ENCODE peak calls at places on chromosomes 5 and 9, in nine cellular contexts. D is iPS DF 6.9, Q is aorta, L is mammary epithelial cell, H is right lobe of liver, Z is cardiac muscle cell, U is tibial nerve, S is esophagus squamous epithelium, W is heart right ventricle. E is an unnamed sample.

GRCh38 chr5:68817696-68818695 is 275.8 kb upstream of the SLC30A5 start:
- DNase-seq in D (peak; percentile 52), Q (no peak), L (no peak), H (no peak), Z (no peak), U (no peak), S (no peak), W (no peak), E (no peak)

GRCh38 chr9:133252301-133252776 is 22.7 kb downstream of the ABO start:
- DNase-seq in D (no peak), Q (no peak), L (peak; percentile 19), H (no peak), Z (no peak), U (no peak), S (no peak), W (no peak), E (peak; percentile 89)

GRCh38 chr5:96432245-96433065 is 593 bp downstream of the PCSK1 start:
- DNase-seq in D (no peak), Q (peak; percentile 44), L (no peak), H (no peak), Z (peak; percentile 20), U (no peak), S (no peak), W (no peak), E (no peak)

GRCh38 chr9:131405429-131405828 is 11.5 kb downstream of the PRRC2B start:
- DNase-seq in D (no peak), Q (peak; percentile 51), L (no peak), H (peak; percentile 12), Z (peak; percentile 91), U (no peak), S (no peak), W (peak; percentile 47), E (no peak)

GRCh38 chr9:81772144-81772543 is 82.8 kb upstream of the TLE1 start:
- DNase-seq in D (no peak), Q (no peak), L (no peak), H (no peak), Z (no peak), U (no peak), S (no peak), W (no peak), E (no peak)

GRCh38 chr9:134724231-134724911 is 82.8 kb downstream of the COL5A1 start:
- DNase-seq in D (no peak), Q (no peak), L (no peak), H (no peak), Z (no peak), U (peak; percentile 33), S (no peak), W (peak; percentile 64), E (peak; percentile 60)

GRCh38 chr5:119405444-119405843 is 46.9 kb upstream of the HSD17B4 start:
- DNase-seq in D (no peak), Q (no peak), L (no peak), H (no peak), Z (no peak), U (no peak), S (no peak), W (no peak), E (no peak)

GRCh38 chr5:68352166-68352565 is 136.6 kb downstream of the PIK3R1 start:
- DNase-seq in D (no peak), Q (no peak), L (no peak), H (no peak), Z (no peak), U (no peak), S (no peak), W (no peak), E (no peak)

GRCh38 chr9:135526089-135526729 is 5.0 kb downstream of the LCN1 start:
- DNase-seq in D (no peak), Q (no peak), L (no peak), H (no peak), Z (no peak), U (no peak), S (no peak), W (no peak), E (no peak)

GRCh38 chr9:120294003-120294402 is 286.0 kb downstream of the CDK5RAP2 start:
- DNase-seq in D (no peak), Q (no peak), L (no peak), H (no peak), Z (no peak), U (no peak), S (no peak), W (no peak), E (no peak)

GRCh38 chr5:173629628-173630027 is 13.2 kb upstream of the BOD1 start:
- DNase-seq in D (peak; percentile 37), Q (no peak), L (no peak), H (no peak), Z (no peak), U (no peak), S (no peak), W (no peak), E (no peak)

GRCh38 chr5:73179730-73180129 is 6.7 kb downstream of the TMEM174 start:
- DNase-seq in D (no peak), Q (no peak), L (no peak), H (no peak), Z (no peak), U (no peak), S (no peak), W (no peak), E (no peak)

GRCh38 chr5:2128696-2129340 is 246.1 kb upstream of the IRX4 start:
- DNase-seq in D (no peak), Q (no peak), L (no peak), H (no peak), Z (no peak), U (no peak), S (no peak), W (no peak), E (no peak)

GRCh38 chr9:127336708-127337352 is 60.1 kb upstream of the SLC2A8 start:
- DNase-seq in D (no peak), Q (peak; percentile 84), L (peak; percentile 82), H (no peak), Z (peak; percentile 95), U (peak; percentile 95), S (no peak), W (peak; percentile 60), E (no peak)

GRCh38 chr5:18048449-18048848 is 414.2 kb downstream of the TAF11L14 start:
- DNase-seq in D (no peak), Q (no peak), L (no peak), H (no peak), Z (no peak), U (no peak), S (no peak), W (no peak), E (no peak)

GRCh38 chr9:104993291-104993963 is 65.5 kb upstream of the ABCA1 start:
- DNase-seq in D (no peak), Q (peak; percentile 86), L (no peak), H (peak; percentile 69), Z (peak; percentile 91), U (peak; percentile 76), S (peak; percentile 17), W (peak; percentile 72), E (no peak)

GRCh38 chr5:55223219-55223987 is 3.7 kb downstream of the MCIDAS start:
- DNase-seq in D (no peak), Q (no peak), L (no peak), H (no peak), Z (no peak), U (no peak), S (no peak), W (no peak), E (no peak)
- H3K27me3 ChIP-seq in D (peaks cover 74% of the 10 kb centered on the region), Q (no peaks in the 10 kb centered on the region), L (no peaks in the 10 kb centered on the region), H (peaks cover 75% of the 10 kb centered on the region), Z (peaks cover 100% of the 10 kb centered on the region), U (no peaks in the 10 kb centered on the region), S (peaks cover 40% of the 10 kb centered on the region), W (peaks cover 100% of the 10 kb centered on the region), E (peaks cover 97% of the 10 kb centered on the region)

GRCh38 chr5:147467973-147468508 is 41.8 kb downstream of the DPYSL3 start:
- DNase-seq in D (no peak), Q (no peak), L (no peak), H (no peak), Z (peak; percentile 61), U (no peak), S (no peak), W (no peak), E (no peak)

GRCh38 chr5:147461915-147462314 is 48.0 kb downstream of the DPYSL3 start:
- DNase-seq in D (no peak), Q (no peak), L (no peak), H (no peak), Z (no peak), U (no peak), S (no peak), W (no peak), E (no peak)

GRCh38 chr5:147464211-147464610 is 45.7 kb downstream of the DPYSL3 start:
- DNase-seq in D (peak; percentile 72), Q (no peak), L (peak; percentile 25), H (no peak), Z (peak; percentile 71), U (peak; percentile 55), S (no peak), W (no peak), E (no peak)

DNA sequence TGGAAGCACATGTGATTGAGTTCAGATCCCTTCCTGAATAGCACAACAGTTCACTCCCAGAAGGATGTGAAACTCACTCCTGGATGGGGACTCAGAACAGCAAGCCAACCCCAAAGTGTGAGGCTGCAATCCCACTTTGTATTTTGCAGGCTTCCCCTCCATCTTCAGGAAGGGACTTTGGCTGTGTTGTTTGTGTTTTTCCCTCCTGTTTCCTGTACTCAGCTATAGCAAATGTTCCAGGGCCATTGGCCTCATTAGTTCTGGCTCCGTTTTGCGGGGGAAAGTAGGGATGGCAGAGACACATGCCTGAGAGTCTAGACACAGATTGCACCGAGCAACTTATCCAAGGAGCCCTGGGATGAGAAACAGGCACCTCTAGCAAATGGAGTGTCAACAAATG is 43.3 kb downstream of the DPYSL3 start:
- DNase-seq in D (no peak), Q (no peak), L (no peak), H (no peak), Z (no peak), U (no peak), S (no peak), W (no peak), E (no peak)
- H3K27me3 ChIP-seq in D (no peaks in the 10 kb centered on the region), Q (no peaks in the 10 kb centered on the region), L (no peaks in the 10 kb centered on the region), H (no peaks in the 10 kb centered on the region), Z (no peaks in the 10 kb centered on the region), U (no peaks in the 10 kb centered on the region), S (no peaks in the 10 kb centered on the region), W (no peaks in the 10 kb centered on the region), E (no peaks in the 10 kb centered on the region)

DNA sequence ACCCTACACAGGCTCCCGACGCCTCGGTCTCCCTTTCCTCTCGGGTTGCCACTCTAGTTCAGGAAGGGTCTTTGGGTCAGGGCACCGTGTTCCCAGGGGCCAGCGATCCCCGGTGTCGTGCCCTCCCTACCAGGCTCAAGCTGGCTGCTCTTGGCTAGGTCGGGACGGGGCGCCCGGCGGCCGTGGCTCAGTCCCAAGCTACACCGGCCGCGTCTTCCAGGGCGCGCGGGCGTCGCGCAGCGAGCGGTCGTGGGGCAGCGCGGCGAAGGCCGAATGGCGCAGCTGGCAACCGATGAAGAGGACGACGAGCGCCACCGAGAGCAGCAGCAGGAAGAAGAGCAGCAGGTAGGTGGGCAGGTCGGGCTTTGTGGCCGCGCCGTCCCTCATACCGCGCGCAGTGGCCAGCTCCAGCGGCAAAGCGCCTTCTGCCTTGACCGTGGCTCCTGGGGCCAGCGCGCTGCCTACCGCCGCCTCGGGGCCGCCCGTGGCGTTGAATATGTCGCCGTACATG is 892 bp downstream of the SMIM32 start:
- DNase-seq in D (no peak), Q (no peak), L (no peak), H (no peak), Z (peak; percentile 13), U (no peak), S (no peak), W (no peak), E (no peak)
- H3K27me3 ChIP-seq in D (peaks cover 53% of the 10 kb centered on the region), Q (no peaks in the 10 kb centered on the region), L (peaks cover 6% of the 10 kb centered on the region), H (peaks cover 7% of the 10 kb centered on the region), Z (peaks cover 66% of the 10 kb centered on the region), U (no peaks in the 10 kb centered on the region), S (peaks cover 10% of the 10 kb centered on the region), W (peaks cover 45% of the 10 kb centered on the region), E (peaks cover 75% of the 10 kb centered on the region)

GRCh38 chr9:124068248-124068647 is 56.7 kb downstream of the LHX2 start:
- DNase-seq in D (no peak), Q (no peak), L (no peak), H (no peak), Z (no peak), U (no peak), S (no peak), W (no peak), E (no peak)
- H3K27me3 ChIP-seq in D (no peaks in the 10 kb centered on the region), Q (no peaks in the 10 kb centered on the region), L (no peaks in the 10 kb centered on the region), H (no peaks in the 10 kb centered on the region), Z (peaks cover 12% of the 10 kb centered on the region), U (no peaks in the 10 kb centered on the region), S (no peaks in the 10 kb centered on the region), W (peaks cover 13% of the 10 kb centered on the region), E (no peaks in the 10 kb centered on the region)